ENCODE peak calls at places on chromosomes 16 and 17, in four cellular contexts. M, O, K and U are unnamed samples.

GRCh38 chr16:22789281-22789945 is 24.5 kb upstream of the HS3ST2 start:
- DNase-seq in M (no peak), K (no peak), O (no peak), U (no peak)

GRCh38 chr17:80110927-80111701 is 9.7 kb downstream of the GAA start:
- DNase-seq in M (no peak), O (no peak), K (no peak), U (no peak)

GRCh38 chr16:27781195-27781524 is 231.2 kb downstream of the KATNIP start:
- DNase-seq in K (no peak), O (no peak), M (no peak), U (no peak)

GRCh38 chr17:37160940-37161339 is 212.2 kb downstream of the AATF start:
- DNase-seq in O (peak), M (no peak), K (no peak), U (no peak)

GRCh38 chr16:74271879-74272278 is 24.7 kb upstream of the PSMD7 start:
- DNase-seq in M (no peak), K (no peak), O (no peak), U (no peak)

GRCh38 chr17:63974594-63975192 is 2.0 kb upstream of the SCN4A start:
- DNase-seq in O (no peak), M (no peak), K (no peak), U (no peak)

GRCh38 chr17:68482576-68483001 is 25.3 kb upstream of the WIPI1 start:
- DNase-seq in K (no peak), O (peak), M (no peak), U (peak)

GRCh38 chr16:85894266-85894665 is 4.7 kb upstream of the IRF8 start:
- DNase-seq in M (no peak), K (no peak), O (peak), U (no peak)

GRCh38 chr16:85335584-85336492 is 223.6 kb upstream of the CIBAR2 start:
- DNase-seq in O (peak), M (peak), K (peak), U (no peak)

GRCh38 chr17:66549312-66549705 is 246.9 kb downstream of the PRKCA start:
- DNase-seq in K (no peak), O (no peak), M (no peak), U (no peak)

GRCh38 chr17:76682306-76682705 is 28.5 kb downstream of the MXRA7 start:
- DNase-seq in O (no peak), M (no peak), K (no peak), U (no peak)

GRCh38 chr17:10727192-10727591 is 2.6 kb downstream of the TMEM220 start:
- DNase-seq in K (no peak), O (no peak), M (no peak), U (no peak)

GRCh38 chr16:20866161-20866772 is 33.9 kb downstream of the DCUN1D3 start:
- DNase-seq in O (no peak), K (no peak), M (no peak), U (no peak)

GRCh38 chr17:64354824-64355535 is 35.7 kb downstream of the PECAM1 start:
- DNase-seq in O (no peak), M (no peak), K (no peak), U (no peak)

GRCh38 chr16:354971-355441 is 2.5 kb upstream of the AXIN1 start:
- DNase-seq in K (no peak), O (no peak), M (no peak), U (no peak)

GRCh38 chr17:64491034-64491860 is 5.6 kb downstream of the POLG2 start:
- DNase-seq in O (peak), M (no peak), K (no peak), U (no peak)

GRCh38 chr16:57314161-57314785 is 29.8 kb upstream of the PLLP start:
- DNase-seq in O (no peak), K (no peak), M (no peak), U (no peak)

GRCh38 chr16:68833251-68833650 is 10.1 kb upstream of the TANGO6 start:
- DNase-seq in O (no peak), K (no peak), M (no peak), U (no peak)

GRCh38 chr17:74335529-74336062 is 9.6 kb downstream of the KIF19 start:
- DNase-seq in K (no peak), O (peak), M (no peak), U (no peak)

GRCh38 chr17:4463818-4464501 is 30.2 kb downstream of the SPNS3 start:
- DNase-seq in M (no peak), O (peak), K (no peak), U (no peak)